ENCODE peak calls at places on chromosome 21, in seven cellular contexts. K is NCI-H774; L is foreskin melanocyte; Q is M059J; W is T-cell; U is stimulated activated CD4-positive, alpha-beta T cell treated with anti-CD3 and anti-CD28 coated beads, Interleukin-15, amount 100 ng/mL, for 48 hours; N is AG10803. C is an unnamed sample.

GRCh38 chr21:41927727-41928409 is 25.9 kb downstream of the C2CD2 start:
- DNase-seq in K (no peak), L (peak), Q (no peak), W (no peak), U (no peak), N (no peak), C (no peak)

GRCh38 chr21:33817663-33818433 is 97.8 kb downstream of the ATP5PO start:
- DNase-seq in K (peak), L (no peak), Q (peak), W (no peak), U (no peak), N (no peak), C (no peak)

GRCh38 chr21:14600569-14601308 is 54.6 kb upstream of the SAMSN1 start:
- DNase-seq in K (no peak), L (no peak), Q (no peak), W (no peak), U (no peak), N (no peak), C (no peak)

GRCh38 chr21:32538147-32538792 is 47.1 kb downstream of the TCP10L start:
- DNase-seq in K (no peak), L (no peak), Q (no peak), W (peak), U (peak), N (no peak), C (no peak)

GRCh38 chr21:45228171-45228641 is 59.5 kb downstream of the POFUT2 start:
- DNase-seq in K (no peak), L (peak), Q (peak), W (peak), U (peak), N (peak), C (no peak)

GRCh38 chr21:45302082-45303061 is 14.7 kb upstream of the POFUT2 start:
- DNase-seq in K (no peak), L (no peak), Q (no peak), W (peak), U (peak), N (peak), C (no peak)

GRCh38 chr21:16424331-16424749 is 694.6 kb downstream of the USP25 start:
- DNase-seq in K (no peak), L (no peak), Q (peak), W (no peak), U (no peak), N (no peak), C (no peak)

GRCh38 chr21:28111151-28111619 is 881.5 kb downstream of the LTN1 start:
- DNase-seq in K (no peak), L (no peak), Q (peak), W (no peak), U (no peak), N (peak), C (no peak)

GRCh38 chr21:34072145-34073031 is 990 bp upstream of the MRPS6 start:
- DNase-seq in K (no peak), L (no peak), Q (peak), W (no peak), U (no peak), N (peak), C (no peak)

GRCh38 chr21:33268736-33269441 is 2.7 kb downstream of the IL10RB start:
- DNase-seq in K (peak), L (no peak), Q (no peak), W (no peak), U (no peak), N (no peak), C (no peak)

GRCh38 chr21:38938343-38938742 is 132.6 kb downstream of the ETS2 start:
- DNase-seq in K (peak), L (no peak), Q (peak), W (no peak), U (no peak), N (peak), C (no peak)

GRCh38 chr21:41520560-41521442 is 12.8 kb upstream of the TMPRSS2 start:
- DNase-seq in K (no peak), L (no peak), Q (no peak), W (no peak), U (no peak), N (no peak), C (no peak)

GRCh38 chr21:36783612-36784383 is 84.9 kb downstream of the SIM2 start:
- DNase-seq in K (no peak), L (no peak), Q (peak), W (no peak), U (no peak), N (no peak), C (no peak)

GRCh38 chr21:45142469-45142868 is 68.1 kb downstream of the ADARB1 start:
- DNase-seq in K (no peak), L (peak), Q (peak), W (no peak), U (no peak), N (peak), C (no peak)

GRCh38 chr21:34333150-34333739 is 30.6 kb upstream of the KCNE2 start:
- DNase-seq in K (no peak), L (peak), Q (peak), W (no peak), U (no peak), N (peak), C (no peak)

GRCh38 chr21:41837756-41838297 is 41.3 kb downstream of the PRDM15 start:
- DNase-seq in K (no peak), L (no peak), Q (no peak), W (no peak), U (no peak), N (no peak), C (no peak)

GRCh38 chr21:36516271-36516670 is 36.3 kb upstream of the CLDN14 start:
- DNase-seq in K (no peak), L (no peak), Q (no peak), W (no peak), U (no peak), N (peak), C (no peak)

GRCh38 chr21:36022704-36023103 is 37.6 kb downstream of the SETD4 start:
- DNase-seq in K (no peak), L (no peak), Q (no peak), W (no peak), U (no peak), N (peak), C (no peak)

GRCh38 chr21:35046880-35047229 is 2.2 kb downstream of the RUNX1 start:
- DNase-seq in K (no peak), L (no peak), Q (peak), W (no peak), U (no peak), N (peak), C (no peak)

GRCh38 chr21:25133939-25134338 is 473.3 kb downstream of the MRPL39 start:
- DNase-seq in K (no peak), L (no peak), Q (peak), W (no peak), U (no peak), N (peak), C (no peak)

GRCh38 chr21:39788383-39788782 is 43.4 kb downstream of the IGSF5 start:
- DNase-seq in K (peak), L (peak), Q (peak), W (no peak), U (no peak), N (peak), C (peak)